ENCODE peak calls at places on chromosome 11, in five cellular contexts. S is endodermal cell; X is ascending aorta; T is tibial nerve; R is CD8-positive, alpha-beta T cell. U is an unnamed sample.

GRCh38 chr11:101127699-101128570 is 1.7 kb downstream of the PGR start:
- DNase-seq in S (peak; percentile 85), X (peak; percentile 73), T (peak; percentile 11), R (no peak), U (peak; percentile 19)

GRCh38 chr11:69080361-69080973 is 31.7 kb downstream of the TPCN2 start:
- DNase-seq in S (no peak), X (no peak), T (no peak), R (peak; percentile 19), U (no peak)

GRCh38 chr11:72570893-72571741 is 103.1 kb downstream of the PDE2A start:
- DNase-seq in S (peak; percentile 26), X (no peak), T (no peak), R (no peak), U (no peak)

GRCh38 chr11:28938091-28938490 is 829.9 kb downstream of the METTL15 start:
- DNase-seq in S (no peak), X (no peak), T (no peak), R (no peak), U (no peak)

GRCh38 chr11:39809833-39810232 is 1649.6 kb downstream of the LRRC4C start:
- DNase-seq in S (no peak), X (no peak), T (no peak), R (no peak), U (no peak)

GRCh38 chr11:44659641-44660040 is 67.1 kb upstream of the TSPAN18 start:
- DNase-seq in S (no peak), X (no peak), T (no peak), R (no peak), U (peak; percentile 67)

GRCh38 chr11:55726715-55727324 is 46.4 kb upstream of the OR5D13 start:
- DNase-seq in S (peak; percentile 60), X (no peak), T (no peak), R (no peak), U (no peak)

GRCh38 chr11:55854704-55855103 is 16.2 kb downstream of the OR5D16 start:
- DNase-seq in S (no peak), X (no peak), T (no peak), R (no peak), U (no peak)

GRCh38 chr11:77515483-77515882 is 41.6 kb upstream of the PAK1 start:
- DNase-seq in S (no peak), X (no peak), T (no peak), R (no peak), U (no peak)

GRCh38 chr11:130103296-130103814 is 33.7 kb downstream of the APLP2 start:
- DNase-seq in S (no peak), X (no peak), T (peak; percentile 33), R (no peak), U (no peak)

GRCh38 chr11:69951821-69952590 is 126.1 kb upstream of the ANO1 start:
- DNase-seq in S (peak; percentile 36), X (no peak), T (no peak), R (no peak), U (no peak)

GRCh38 chr11:93784935-93785360 is 866 bp downstream of the MED17 start:
- DNase-seq in S (no peak), X (no peak), T (no peak), R (peak; percentile 2), U (no peak)

GRCh38 chr11:125338435-125338834 is 157.6 kb downstream of the FEZ1 start:
- DNase-seq in S (no peak), X (no peak), T (no peak), R (no peak), U (no peak)

GRCh38 chr11:102626686-102627085 is 1.6 kb upstream of the MMP20 start:
- DNase-seq in S (no peak), X (no peak), T (no peak), R (no peak), U (no peak)

GRCh38 chr11:104668797-104669463 is 229.3 kb downstream of the CASP12 start:
- DNase-seq in S (no peak), X (no peak), T (no peak), R (no peak), U (no peak)

GRCh38 chr11:58914821-58915543 is 24.3 kb upstream of the GLYATL1 start:
- DNase-seq in S (no peak), X (no peak), T (no peak), R (no peak), U (no peak)

GRCh38 chr11:93393386-93393785 is 62.8 kb downstream of the DEUP1 start:
- DNase-seq in S (no peak), X (no peak), T (no peak), R (no peak), U (no peak)

GRCh38 chr11:75273989-75274391 is 33.4 kb downstream of the TPBGL start:
- DNase-seq in S (no peak), X (no peak), T (no peak), R (no peak), U (no peak)

GRCh38 chr11:11250470-11250869 is 102.6 kb downstream of the CSNK2A3 start:
- DNase-seq in S (peak; percentile 24), X (no peak), T (no peak), R (no peak), U (no peak)

GRCh38 chr11:119417726-119418540 is 5.0 kb downstream of the THY1 start:
- DNase-seq in S (no peak), X (peak; percentile 81), T (no peak), R (no peak), U (no peak)

GRCh38 chr11:115439385-115439784 is 64.8 kb downstream of the CADM1 start:
- DNase-seq in S (no peak), X (no peak), T (no peak), R (no peak), U (no peak)

GRCh38 chr11:76322593-76323341 is 58.2 kb downstream of the THAP12 start:
- DNase-seq in S (no peak), X (no peak), T (no peak), R (no peak), U (no peak)

GRCh38 chr11:122612123-122612824 is 43.2 kb upstream of the UBASH3B start:
- DNase-seq in S (no peak), X (no peak), T (no peak), R (no peak), U (no peak)

GRCh38 chr11:45405916-45406670 is 120.0 kb upstream of the SYT13 start:
- DNase-seq in S (no peak), X (no peak), T (no peak), R (no peak), U (no peak)

GRCh38 chr11:58656348-58656747 is 33.9 kb downstream of the CNTF start:
- DNase-seq in S (no peak), X (no peak), T (no peak), R (no peak), U (no peak)

GRCh38 chr11:88246680-88247079 is 71.4 kb upstream of the RAB38 start:
- DNase-seq in S (no peak), X (no peak), T (no peak), R (no peak), U (no peak)

GRCh38 chr11:1049431-1049891 is 12.9 kb upstream of the MUC6 start:
- DNase-seq in S (peak; percentile 41), X (no peak), T (no peak), R (no peak), U (peak; percentile 14)

GRCh38 chr11:796565-797299 is 1.3 kb downstream of the SLC25A22 start:
- DNase-seq in S (no peak), X (no peak), T (no peak), R (no peak), U (no peak)

GRCh38 chr11:18773104-18773503 is 18.5 kb downstream of the PTPN5 start:
- DNase-seq in S (peak; percentile 55), X (no peak), T (no peak), R (no peak), U (no peak)

GRCh38 chr11:124115782-124116616 is 749 bp downstream of the VWA5A start:
- DNase-seq in S (peak; percentile 86), X (no peak), T (no peak), R (no peak), U (no peak)

GRCh38 chr11:126385991-126386728 is 30.7 kb downstream of the ST3GAL4 start:
- DNase-seq in S (no peak), X (no peak), T (no peak), R (no peak), U (peak; percentile 19)
- H3K4me1 ChIP-seq in S (peaks cover 5% of the 10 kb centered on the region), X (no peaks in the 10 kb centered on the region), T (no peaks in the 10 kb centered on the region), R (no peaks in the 10 kb centered on the region), U (no peaks in the 10 kb centered on the region)

GRCh38 chr11:31997955-31998354 is 92.9 kb upstream of the RCN1 start:
- DNase-seq in S (no peak), X (no peak), T (no peak), R (no peak), U (no peak)
- TF ChIP-seq CTCF in S (peak; percentile 47), X (no peak), T (no peak), R (no peak), U (no peak)

GRCh38 chr11:118081241-118081958 is 4.5 kb downstream of the TMPRSS4 start:
- DNase-seq in S (no peak), X (no peak), T (no peak), R (no peak), U (peak; percentile 39)
- H3K4me1 ChIP-seq in S (no peaks in the 10 kb centered on the region), X (no peaks in the 10 kb centered on the region), T (no peaks in the 10 kb centered on the region), R (no peaks in the 10 kb centered on the region), U (peaks cover 21% of the 10 kb centered on the region)

GRCh38 chr11:12962306-12962705 is 46.8 kb upstream of the RASSF10 start:
- DNase-seq in S (no peak), X (no peak), T (no peak), R (no peak), U (no peak)

GRCh38 chr11:12961615-12962014 is 47.5 kb upstream of the RASSF10 start:
- DNase-seq in S (no peak), X (no peak), T (no peak), R (no peak), U (no peak)

GRCh38 chr11:12964650-12965049 is 44.5 kb upstream of the RASSF10 start:
- DNase-seq in S (no peak), X (no peak), T (no peak), R (no peak), U (no peak)

GRCh38 chr11:12963051-12963450 is 46.1 kb upstream of the RASSF10 start:
- DNase-seq in S (no peak), X (no peak), T (no peak), R (no peak), U (no peak)

GRCh38 chr11:12963789-12964536 is 45.2 kb upstream of the RASSF10 start:
- DNase-seq in S (peak; percentile 94), X (peak; percentile 70), T (peak; percentile 74), R (peak; percentile 44), U (peak; percentile 70)
- TF ChIP-seq CTCF in S (peak; percentile 98), X (peak; percentile 47), T (peak; percentile 79), R (peak; percentile 52), U (peak; percentile 82)

U was measured in psoas muscle.